ENCODE peak calls at places on chromosomes 3 and 15, in ten cellular contexts. K is RWPE1, M is HCT116, Y is ELR, C is heart right ventricle, X is mesothelial cell of epicardium, L is ascending aorta, E is non-pigmented ciliary epithelial cell, V is kidney glomerular epithelial cell, F is NCI-H1105. J is an unnamed sample.

GRCh38 chr3:186930143-186930638 is at the start of gene ST6GAL1:
- DNase-seq in K (no peak), C (peak), M (peak), L (no peak), E (no peak), X (peak), Y (peak), V (peak), F (no peak), J (peak)

GRCh38 chr3:16466822-16467221 is 46.7 kb downstream of the RFTN1 start:
- DNase-seq in K (no peak), L (no peak), E (no peak), X (no peak), F (no peak), V (no peak), C (no peak), Y (no peak), M (no peak), J (no peak)

GRCh38 chr3:128112406-128112968 is 11.1 kb downstream of the RUVBL1 start:
- DNase-seq in V (peak), C (no peak), L (no peak), E (peak), F (no peak), M (peak), K (peak), X (no peak), Y (peak), J (no peak)

GRCh38 chr3:122793568-122794416 is at the start of gene HSPBAP1:
- DNase-seq in E (peak), K (peak), V (no peak), X (peak), Y (peak), M (peak), C (peak), L (peak), F (no peak), J (peak)

GRCh38 chr3:116288480-116288879 is 156.8 kb downstream of the LSAMP start:
- DNase-seq in M (no peak), L (no peak), K (no peak), C (no peak), X (no peak), F (no peak), E (no peak), V (no peak), Y (no peak), J (no peak)

GRCh38 chr3:32238816-32239637 is 547 bp downstream of the CMTM8 start:
- DNase-seq in C (peak), M (no peak), F (peak), X (peak), E (no peak), L (no peak), Y (no peak), K (peak), V (no peak), J (peak)

GRCh38 chr15:39247574-39247973 is 333.3 kb upstream of the THBS1 start:
- DNase-seq in L (no peak), X (no peak), C (no peak), F (no peak), E (no peak), K (no peak), Y (peak), M (no peak), V (no peak), J (no peak)

GRCh38 chr3:117893638-117894037 is 1141.0 kb downstream of the IGSF11 start:
- DNase-seq in E (no peak), F (no peak), L (no peak), V (peak), C (no peak), Y (no peak), X (no peak), M (no peak), K (peak), J (no peak)

GRCh38 chr15:75043509-75044257 is 20.3 kb downstream of the PPCDC start:
- DNase-seq in C (peak), Y (peak), K (no peak), F (no peak), V (peak), L (peak), M (no peak), E (peak), X (peak), J (peak)

GRCh38 chr15:96020133-96020532 is 310.4 kb upstream of the NR2F2 start:
- DNase-seq in K (no peak), F (no peak), E (no peak), Y (no peak), L (no peak), V (no peak), X (no peak), M (no peak), C (no peak), J (no peak)

GRCh38 chr3:194136519-194137313 is 768 bp downstream of the HES1 start:
- DNase-seq in M (no peak), V (peak), K (no peak), F (no peak), L (no peak), E (no peak), Y (peak), C (peak), X (peak), J (peak)

GRCh38 chr3:186932281-186933181 is 2.2 kb downstream of the ST6GAL1 start:
- DNase-seq in E (no peak), K (no peak), C (no peak), M (no peak), F (peak), X (no peak), V (peak), L (no peak), Y (no peak), J (no peak)

GRCh38 chr3:124118397-124118796 is 126.5 kb upstream of the ROPN1 start:
- DNase-seq in E (no peak), X (no peak), L (no peak), V (no peak), K (no peak), M (no peak), Y (peak), C (no peak), F (no peak), J (no peak)

GRCh38 chr3:88090681-88091080 is 31.6 kb downstream of the ZNF654 start:
- DNase-seq in L (no peak), K (no peak), F (no peak), V (no peak), E (no peak), X (no peak), C (no peak), Y (no peak), M (no peak), J (no peak)

GRCh38 chr15:74961616-74962015 is 5.0 kb upstream of the RPP25 start:
- DNase-seq in E (no peak), F (no peak), C (no peak), Y (no peak), K (no peak), M (no peak), V (no peak), X (no peak), L (no peak), J (no peak)

GRCh38 chr3:125219261-125219701 is 6.7 kb upstream of the SLC12A8 start:
- DNase-seq in C (no peak), M (no peak), X (no peak), Y (no peak), E (no peak), V (no peak), F (no peak), L (no peak), K (no peak), J (no peak)

GRCh38 chr3:105274958-105275357 is 91.8 kb upstream of the ALCAM start:
- DNase-seq in Y (peak), K (peak), X (no peak), F (no peak), L (no peak), E (peak), M (no peak), V (peak), C (no peak), J (no peak)

GRCh38 chr15:89766357-89767311 is 9.5 kb upstream of the MESP2 start:
- DNase-seq in Y (no peak), E (no peak), V (no peak), C (peak), F (no peak), X (no peak), L (no peak), M (no peak), K (no peak), J (no peak)

GRCh38 chr3:100782906-100783305 is 73.6 kb downstream of the TFG start:
- DNase-seq in C (no peak), L (no peak), M (no peak), V (no peak), X (no peak), K (no peak), Y (peak), F (no peak), E (no peak), J (no peak)

GRCh38 chr3:189563841-189564563 is 67.2 kb upstream of the TP63 start:
- DNase-seq in E (peak), X (no peak), L (no peak), F (no peak), Y (peak), K (peak), V (peak), M (no peak), C (no peak), J (no peak)

GRCh38 chr3:117910820-117911524 is 1123.7 kb downstream of the IGSF11 start:
- DNase-seq in F (no peak), X (no peak), Y (no peak), V (no peak), E (no peak), K (no peak), C (peak), L (no peak), M (no peak), J (no peak)

GRCh38 chr15:63056843-63057242 is 14.3 kb downstream of the TPM1 start:
- DNase-seq in X (no peak), Y (no peak), E (no peak), C (peak), L (no peak), F (no peak), V (no peak), M (no peak), K (no peak), J (peak)

GRCh38 chr3:189146842-189147241 is 24.9 kb upstream of the TPRG1 start:
- DNase-seq in V (no peak), E (no peak), K (no peak), F (no peak), Y (peak), C (no peak), L (no peak), M (no peak), X (no peak), J (no peak)

J was measured in ovary.